ENCODE peak calls at places on chromosomes 6 and 20, in five cellular contexts. U is stimulated activated CD4-positive, alpha-beta T cell treated with anti-CD3 and anti-CD28 coated beads, Interleukin-15, amount 100 ng/mL, for 1 hour; A is right lobe of liver; G is activated naive CD4-positive, alpha-beta T cell; J is right cardiac atrium. B is an unnamed sample.

GRCh38 chr6:15148356-15149058 is 97.4 kb upstream of the JARID2 start:
- DNase-seq in U (no peak), A (no peak), G (no peak), J (no peak), B (no peak)

GRCh38 chr6:35497571-35498406 is 910 bp upstream of the TEAD3 start:
- DNase-seq in U (no peak), A (no peak), G (peak; percentile 30), J (peak; percentile 92), B (peak; percentile 55)

GRCh38 chr6:37807656-37808055 is 11.9 kb upstream of the ZFAND3 start:
- DNase-seq in U (no peak), A (no peak), G (no peak), J (no peak), B (no peak)

GRCh38 chr6:56144538-56145324 is 102.6 kb downstream of the COL21A1 start:
- DNase-seq in U (no peak), A (no peak), G (no peak), J (no peak), B (no peak)

GRCh38 chr6:144844596-144844995 is 559.5 kb downstream of the UTRN start:
- DNase-seq in U (no peak), A (no peak), G (no peak), J (no peak), B (no peak)

GRCh38 chr20:40251284-40251932 is 437.6 kb downstream of the MAFB start:
- DNase-seq in U (no peak), A (no peak), G (no peak), J (peak; percentile 52), B (peak; percentile 71)

GRCh38 chr6:167098825-167099225 is 24.1 kb upstream of the CCR6 start:
- DNase-seq in U (no peak), A (no peak), G (no peak), J (no peak), B (no peak)

GRCh38 chr6:24720131-24720603 is 1.2 kb upstream of the C6orf62 start:
- DNase-seq in U (peak; percentile 68), A (peak; percentile 66), G (peak; percentile 66), J (peak; percentile 88), B (peak; percentile 63)

GRCh38 chr6:165055231-165055630 is 254.2 kb downstream of the C6orf118 start:
- DNase-seq in U (no peak), A (no peak), G (no peak), J (no peak), B (no peak)